ENCODE peak calls at places on chromosome 1, in five cellular contexts. B is IMR-90, C is H1, L is HepG2, R is K562. A is an unnamed sample. For H3K4me1, the result is how much of the 10 kb centered on the place peaks cover.

GRCh38 chr1:225446298-225446941 is 18.6 kb upstream of the LBR start:
- DNase-seq in B (no peak), R (no peak), L (no peak), C (no peak), A (no peak)

GRCh38 chr1:14848203-14848602 is 249.7 kb downstream of the KAZN start:
- DNase-seq in R (no peak), L (no peak), C (no peak), B (no peak), A (no peak)

GRCh38 chr1:162235261-162235780 is 141.3 kb downstream of the SPATA46 start:
- DNase-seq in R (no peak), C (no peak), L (peak), B (peak), A (peak)

GRCh38 chr1:33902486-33903209 is 38.8 kb downstream of the HMGB4 start:
- DNase-seq in B (no peak), C (no peak), L (no peak), R (peak), A (no peak)

GRCh38 chr1:25062621-25063255 is 132.7 kb upstream of the RUNX3 start:
- DNase-seq in C (no peak), R (no peak), L (no peak), B (no peak), A (no peak)

GRCh38 chr1:177937931-177938330 is 31.9 kb downstream of the SEC16B start:
- DNase-seq in B (peak), C (no peak), R (no peak), L (no peak), A (no peak)

GRCh38 chr1:158040323-158040722 is 46.9 kb downstream of the KIRREL1 start:
- DNase-seq in R (no peak), B (no peak), C (no peak), L (no peak), A (no peak)

GRCh38 chr1:9406111-9406510 is 113.4 kb downstream of the SPSB1 start:
- DNase-seq in C (no peak), B (no peak), L (no peak), R (no peak), A (no peak)

GRCh38 chr1:115188680-115189395 is 99.5 kb upstream of the TSPAN2 start:
- DNase-seq in C (no peak), R (no peak), L (no peak), B (no peak), A (no peak)

GRCh38 chr1:99660496-99660895 is 14.6 kb downstream of the PALMD start:
- DNase-seq in C (no peak), L (no peak), R (no peak), B (no peak), A (no peak)
- H3K4me1 ChIP-seq in C (under half), L (under half), R (under half), B (under half), A (under half)

GRCh38 chr1:45930258-45931150 is 127.1 kb downstream of the MAST2 start:
- DNase-seq in B (no peak), R (no peak), L (no peak), C (no peak), A (no peak)

GRCh38 chr1:45925728-45926287 is 122.4 kb downstream of the MAST2 start:
- DNase-seq in C (no peak), R (no peak), L (no peak), B (no peak), A (no peak)

GRCh38 chr1:45926302-45926701 is 122.9 kb downstream of the MAST2 start:
- DNase-seq in C (no peak), B (no peak), R (no peak), L (no peak), A (no peak)

GRCh38 chr1:45928486-45929205 is 125.2 kb downstream of the MAST2 start:
- DNase-seq in C (no peak), R (no peak), L (no peak), B (peak), A (no peak)

DNA sequence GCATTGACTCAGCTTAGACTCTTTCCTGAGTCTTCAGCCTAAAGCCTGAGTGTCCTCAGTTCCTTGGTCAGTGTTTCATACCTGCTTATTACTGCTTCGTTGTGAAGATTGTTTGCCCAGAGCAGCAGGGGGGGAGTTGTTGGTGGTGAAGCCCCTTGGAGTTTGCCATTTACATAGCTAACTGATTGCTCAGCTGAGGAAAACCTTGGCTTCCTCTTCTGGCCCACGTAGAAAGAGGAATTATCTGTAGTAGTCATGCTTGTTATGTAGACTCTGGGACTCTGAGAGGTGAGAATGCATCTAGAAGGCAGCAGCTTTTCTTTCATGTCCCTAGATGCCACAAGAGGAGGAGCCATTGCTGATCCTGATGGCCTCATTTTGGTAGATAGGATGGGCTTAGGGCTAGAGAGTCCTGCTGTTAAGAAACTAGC is 125.9 kb downstream of the MAST2 start:
- DNase-seq in L (peak), B (peak), R (peak), C (peak), A (peak)
- TF ChIP-seq MAFK in L (no peak), B (peak), R (no peak), C (no peak), A (no peak)

DNA sequence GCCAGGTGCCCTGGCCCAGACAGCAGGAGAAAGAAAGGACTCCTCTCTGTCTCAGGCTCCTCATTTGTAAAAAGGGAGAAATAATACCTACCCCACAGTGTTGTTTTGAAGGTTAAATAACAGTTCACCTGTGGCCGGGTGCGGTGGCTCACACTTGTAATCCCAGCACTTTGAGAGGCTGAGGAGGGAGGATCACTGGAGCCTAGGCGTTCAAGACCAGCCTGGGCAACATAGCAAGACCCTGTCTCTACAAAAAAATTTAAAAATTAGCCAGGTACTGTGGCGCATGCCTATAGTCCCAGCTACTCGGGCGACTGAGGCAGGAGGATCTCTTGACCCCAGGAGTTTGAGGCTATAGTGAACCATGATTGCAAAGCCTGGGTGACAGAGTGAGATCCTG is 2.5 kb upstream of the TMEM200B start:
- DNase-seq in C (no peak), B (no peak), R (no peak), L (no peak), A (no peak)
- TF ChIP-seq POLR2A in C (no peak), B (no peak), R (no peak), L (no peak), A (no peak)

GRCh38 chr1:230173176-230173575 is 106.1 kb downstream of the GALNT2 start:
- DNase-seq in R (no peak), L (no peak), C (no peak), B (no peak), A (no peak)

GRCh38 chr1:230174041-230174440 is 107.0 kb downstream of the GALNT2 start:
- DNase-seq in B (no peak), C (no peak), L (no peak), R (no peak), A (no peak)

GRCh38 chr1:230176871-230177411 is 109.9 kb downstream of the GALNT2 start:
- DNase-seq in B (peak), L (no peak), C (no peak), R (peak), A (no peak)

GRCh38 chr1:230175839-230176238 is 108.8 kb downstream of the GALNT2 start:
- DNase-seq in L (no peak), R (no peak), B (no peak), C (no peak), A (no peak)

GRCh38 chr1:230174765-230175747 is 108.0 kb downstream of the GALNT2 start:
- DNase-seq in B (no peak), C (no peak), R (no peak), L (no peak), A (no peak)
- H3K4me1 ChIP-seq in B (under half), C (under half), R (under half), L (under half), A (under half)

GRCh38 chr1:203765029-203765837 is at the start of gene LAX1:
- DNase-seq in L (no peak), C (no peak), R (no peak), B (no peak), A (no peak)
- TF ChIP-seq MAFK in L (no peak), C (no peak), R (no peak), B (no peak), A (no peak)

A was measured in A549.